ENCODE peak calls at places on chromosomes 6 and 20, in seven cellular contexts. D is activated CD4-positive, alpha-beta T cell treated with anti-CD3 and anti-CD28 coated beads, Interleukin-2, amount 50 U/mL, for 1 hour; M is A172; N is mucosa of gallbladder; A is EL; Y is T-helper 1 cell; K is substantia nigra. G is an unnamed sample.

GRCh38 chr6:42340516-42340915 is 111.2 kb downstream of the TRERF1 start:
- DNase-seq in N (no peak), M (no peak), A (no peak), D (no peak), K (no peak), Y (no peak), G (no peak)

GRCh38 chr20:25544316-25544715 is 41.0 kb downstream of the NINL start:
- DNase-seq in N (no peak), A (no peak), M (no peak), Y (no peak), D (no peak), K (no peak), G (peak)

GRCh38 chr20:8303651-8304050 is 171.6 kb downstream of the PLCB1 start:
- DNase-seq in M (no peak), K (no peak), Y (no peak), A (no peak), D (no peak), N (no peak), G (no peak)

GRCh38 chr6:692858-693736 is at the start of gene EXOC2:
- DNase-seq in D (peak), K (peak), Y (peak), A (peak), N (peak), M (peak), G (peak)

GRCh38 chr20:57323034-57323433 is 6.6 kb upstream of the SPO11 start:
- DNase-seq in M (peak), A (peak), K (no peak), N (no peak), Y (no peak), D (no peak), G (peak)

GRCh38 chr6:50030777-50031562 is 9.2 kb upstream of the DEFB110 start:
- DNase-seq in K (no peak), M (peak), D (no peak), Y (no peak), A (peak), N (no peak), G (no peak)

GRCh38 chr6:150751296-150751695 is 114.2 kb upstream of the MTHFD1L start:
- DNase-seq in A (peak), M (peak), Y (no peak), N (no peak), K (no peak), D (no peak), G (peak)

GRCh38 chr20:18101125-18101820 is 36.4 kb upstream of the KAT14 start:
- DNase-seq in D (no peak), M (no peak), K (no peak), Y (no peak), N (no peak), A (no peak), G (no peak)

GRCh38 chr6:83062225-83062624 is 3.4 kb downstream of the UBE3D start:
- DNase-seq in D (no peak), K (no peak), M (peak), Y (no peak), A (peak), N (no peak), G (peak)

GRCh38 chr20:24771651-24772061 is 177.4 kb upstream of the CST7 start:
- DNase-seq in D (no peak), K (no peak), Y (no peak), A (no peak), M (no peak), N (no peak), G (no peak)

GRCh38 chr20:44683263-44684046 is 31.7 kb upstream of the CCN5 start:
- DNase-seq in D (peak), N (peak), M (peak), Y (no peak), A (peak), K (no peak), G (peak)

GRCh38 chr6:90374201-90374600 is 77.6 kb upstream of the BACH2 start:
- DNase-seq in A (peak), N (no peak), D (no peak), M (no peak), Y (no peak), K (no peak), G (no peak)

GRCh38 chr20:56752274-56752673 is 123.2 kb downstream of the TFAP2C start:
- DNase-seq in Y (no peak), M (peak), N (no peak), A (no peak), D (no peak), K (no peak), G (peak)

GRCh38 chr6:157724138-157724537 is 98.9 kb upstream of the SNX9 start:
- DNase-seq in N (no peak), D (no peak), M (no peak), K (no peak), Y (no peak), A (peak), G (peak)

GRCh38 chr20:50866036-50866685 is 65.1 kb downstream of the ADNP start:
- DNase-seq in D (no peak), K (no peak), Y (no peak), N (no peak), M (no peak), A (no peak), G (no peak)

GRCh38 chr20:41159547-41159946 is 22.2 kb downstream of the PLCG1 start:
- DNase-seq in K (no peak), D (no peak), Y (no peak), N (no peak), M (no peak), A (no peak), G (no peak)

GRCh38 chr6:86966271-86966670 is 28.9 kb downstream of the HTR1E start:
- DNase-seq in K (no peak), D (no peak), Y (no peak), N (no peak), A (no peak), M (no peak), G (no peak)

GRCh38 chr6:38671885-38672467 is 31.0 kb downstream of the GLO1 start:
- DNase-seq in K (no peak), A (peak), M (peak), N (peak), D (peak), Y (no peak), G (peak)

GRCh38 chr20:61849376-61849775 is 216.3 kb downstream of the TAF4 start:
- DNase-seq in N (no peak), K (no peak), M (no peak), A (no peak), D (no peak), Y (no peak), G (no peak)

GRCh38 chr6:134734312-134734869 is 215.5 kb downstream of the ALDH8A1 start:
- DNase-seq in K (no peak), N (no peak), Y (no peak), M (no peak), A (no peak), D (no peak), G (no peak)

GRCh38 chr6:16336056-16336810 is 97.8 kb downstream of the GMPR start:
- DNase-seq in A (no peak), M (no peak), N (no peak), D (no peak), K (no peak), Y (no peak), G (no peak)

GRCh38 chr6:12422848-12423247 is 132.7 kb downstream of the EDN1 start:
- DNase-seq in M (no peak), N (peak), D (no peak), Y (no peak), A (no peak), K (no peak), G (peak)

GRCh38 chr20:36645353-36645752 is 643 bp downstream of the SLA2 start:
- DNase-seq in N (no peak), A (no peak), K (no peak), D (no peak), M (no peak), Y (no peak), G (no peak)

GRCh38 chr6:111258615-111259088 is 171.3 kb downstream of the SLC16A10 start:
- DNase-seq in K (no peak), M (no peak), Y (no peak), A (peak), D (no peak), N (no peak), G (peak)

GRCh38 chr6:118307581-118307980 is 240.5 kb upstream of the PLN start:
- DNase-seq in K (no peak), D (no peak), M (no peak), A (no peak), Y (no peak), N (no peak), G (no peak)

GRCh38 chr6:79536615-79536968 is 638 bp downstream of the LCA5 start:
- DNase-seq in A (peak), D (no peak), N (peak), K (no peak), Y (no peak), M (peak), G (peak)

GRCh38 chr6:7818480-7819165 is 92.0 kb downstream of the TXNDC5 start:
- DNase-seq in Y (no peak), N (no peak), K (no peak), M (no peak), D (no peak), A (no peak), G (no peak)

GRCh38 chr6:12709116-12709515 is 7.5 kb upstream of the PHACTR1 start:
- DNase-seq in K (no peak), D (no peak), Y (no peak), A (peak), M (peak), N (no peak), G (peak)

GRCh38 chr6:37288247-37288646 is 30.3 kb upstream of the TMEM217 start:
- DNase-seq in K (no peak), D (no peak), N (no peak), M (no peak), A (peak), Y (no peak), G (no peak)

GRCh38 chr6:118372413-118372812 is 175.7 kb upstream of the PLN start:
- DNase-seq in M (peak), A (peak), D (no peak), K (no peak), Y (no peak), N (no peak), G (peak)

GRCh38 chr6:77620290-77620882 is 32.5 kb upstream of the MEI4 start:
- DNase-seq in A (no peak), M (no peak), N (no peak), K (no peak), Y (no peak), D (no peak), G (peak)

GRCh38 chr6:34656378-34657036 is 40.1 kb downstream of the ILRUN start:
- DNase-seq in N (peak), D (peak), Y (no peak), M (peak), K (no peak), A (peak), G (peak)

GRCh38 chr6:9116026-9116425 is 680.7 kb upstream of the SLC35B3 start:
- DNase-seq in M (peak), N (no peak), K (no peak), Y (no peak), D (no peak), A (peak), G (peak)